ENCODE peak calls at places on chromosome 22, in eight cellular contexts. One of them, this sample, is unnamed.

GRCh38 chr22:42613869-42614268 is 814 bp downstream of the POLDIP3 start:
- DNase-seq in sigmoid colon: no peak
- DNase-seq in neural crest cell: no peak
- DNase-seq in HCT116: no peak
- DNase-seq in choroid plexus epithelial cell: no peak
- DNase-seq in fibroblast of mammary gland: peak; percentile 41
- DNase-seq in cardiac fibroblast: peak; percentile 28
- DNase-seq in left lung: peak; percentile 78
- DNase-seq in this sample: no peak

GRCh38 chr22:40416636-40417035 is 46.2 kb downstream of the SGSM3 start:
- DNase-seq in sigmoid colon: no peak
- DNase-seq in neural crest cell: no peak
- DNase-seq in HCT116: no peak
- DNase-seq in choroid plexus epithelial cell: no peak
- DNase-seq in fibroblast of mammary gland: no peak
- DNase-seq in cardiac fibroblast: no peak
- DNase-seq in left lung: peak; percentile 39
- DNase-seq in this sample: no peak

GRCh38 chr22:46464296-46464695 is 73.1 kb downstream of the CELSR1 start:
- DNase-seq in sigmoid colon: no peak
- DNase-seq in neural crest cell: no peak
- DNase-seq in HCT116: no peak
- DNase-seq in choroid plexus epithelial cell: no peak
- DNase-seq in fibroblast of mammary gland: no peak
- DNase-seq in cardiac fibroblast: no peak
- DNase-seq in left lung: peak; percentile 33
- DNase-seq in this sample: no peak

GRCh38 chr22:45885171-45885840 is 91.7 kb downstream of the WNT7B start:
- DNase-seq in sigmoid colon: peak; percentile 51
- DNase-seq in neural crest cell: no peak
- DNase-seq in HCT116: no peak
- DNase-seq in choroid plexus epithelial cell: no peak
- DNase-seq in fibroblast of mammary gland: no peak
- DNase-seq in cardiac fibroblast: no peak
- DNase-seq in left lung: peak; percentile 60
- DNase-seq in this sample: no peak

GRCh38 chr22:36435516-36436415 is 45.7 kb downstream of the TXN2 start:
- DNase-seq in sigmoid colon: no peak
- DNase-seq in neural crest cell: no peak
- DNase-seq in HCT116: no peak
- DNase-seq in choroid plexus epithelial cell: peak; percentile 33
- DNase-seq in fibroblast of mammary gland: no peak
- DNase-seq in cardiac fibroblast: no peak
- DNase-seq in left lung: no peak
- DNase-seq in this sample: no peak

GRCh38 chr22:43000441-43001175 is 14.3 kb downstream of the PACSIN2 start:
- DNase-seq in sigmoid colon: peak; percentile 53
- DNase-seq in neural crest cell: no peak
- DNase-seq in HCT116: no peak
- DNase-seq in choroid plexus epithelial cell: no peak
- DNase-seq in fibroblast of mammary gland: peak; percentile 71
- DNase-seq in cardiac fibroblast: peak; percentile 34
- DNase-seq in left lung: no peak
- DNase-seq in this sample: no peak

GRCh38 chr22:37284807-37285355 is 2.6 kb downstream of the CYTH4 start:
- DNase-seq in sigmoid colon: peak; percentile 80
- DNase-seq in neural crest cell: no peak
- DNase-seq in HCT116: no peak
- DNase-seq in choroid plexus epithelial cell: no peak
- DNase-seq in fibroblast of mammary gland: no peak
- DNase-seq in cardiac fibroblast: no peak
- DNase-seq in left lung: peak; percentile 90
- DNase-seq in this sample: no peak

GRCh38 chr22:44445731-44446130 is 52.3 kb downstream of the RTL6 start:
- DNase-seq in sigmoid colon: peak; percentile 32
- DNase-seq in neural crest cell: no peak
- DNase-seq in HCT116: no peak
- DNase-seq in choroid plexus epithelial cell: no peak
- DNase-seq in fibroblast of mammary gland: no peak
- DNase-seq in cardiac fibroblast: no peak
- DNase-seq in left lung: no peak
- DNase-seq in this sample: peak; percentile 62

GRCh38 chr22:42188808-42189447 is 58.3 kb upstream of the CYP2D6 start:
- DNase-seq in sigmoid colon: no peak
- DNase-seq in neural crest cell: no peak
- DNase-seq in HCT116: peak; percentile 46
- DNase-seq in choroid plexus epithelial cell: peak; percentile 20
- DNase-seq in fibroblast of mammary gland: no peak
- DNase-seq in cardiac fibroblast: no peak
- DNase-seq in left lung: no peak
- DNase-seq in this sample: peak; percentile 61

GRCh38 chr22:36902143-36902911 is 11.1 kb upstream of the CSF2RB start:
- DNase-seq in sigmoid colon: no peak
- DNase-seq in neural crest cell: no peak
- DNase-seq in HCT116: no peak
- DNase-seq in choroid plexus epithelial cell: no peak
- DNase-seq in fibroblast of mammary gland: no peak
- DNase-seq in cardiac fibroblast: no peak
- DNase-seq in left lung: no peak
- DNase-seq in this sample: no peak

GRCh38 chr22:42335839-42336378 is 65.5 kb upstream of the TCF20 start:
- DNase-seq in sigmoid colon: no peak
- DNase-seq in neural crest cell: no peak
- DNase-seq in HCT116: no peak
- DNase-seq in choroid plexus epithelial cell: no peak
- DNase-seq in fibroblast of mammary gland: no peak
- DNase-seq in cardiac fibroblast: no peak
- DNase-seq in left lung: peak; percentile 52
- DNase-seq in this sample: no peak

GRCh38 chr22:32378703-32379272 is 21.1 kb downstream of the RFPL3 start:
- DNase-seq in sigmoid colon: no peak
- DNase-seq in neural crest cell: peak; percentile 54
- DNase-seq in HCT116: peak; percentile 54
- DNase-seq in choroid plexus epithelial cell: peak; percentile 61
- DNase-seq in fibroblast of mammary gland: peak; percentile 40
- DNase-seq in cardiac fibroblast: peak; percentile 22
- DNase-seq in left lung: no peak
- DNase-seq in this sample: peak; percentile 72

GRCh38 chr22:35921777-35922176 is 106.8 kb downstream of the RBFOX2 start:
- DNase-seq in sigmoid colon: peak; percentile 90
- DNase-seq in neural crest cell: peak; percentile 28
- DNase-seq in HCT116: peak; percentile 76
- DNase-seq in choroid plexus epithelial cell: peak; percentile 92
- DNase-seq in fibroblast of mammary gland: peak; percentile 94
- DNase-seq in cardiac fibroblast: peak; percentile 94
- DNase-seq in left lung: no peak
- DNase-seq in this sample: peak; percentile 93

GRCh38 chr22:31544481-31545480 is 48.4 kb downstream of the SFI1 start:
- DNase-seq in sigmoid colon: no peak
- DNase-seq in neural crest cell: no peak
- DNase-seq in HCT116: no peak
- DNase-seq in choroid plexus epithelial cell: no peak
- DNase-seq in fibroblast of mammary gland: peak; percentile 11
- DNase-seq in cardiac fibroblast: no peak
- DNase-seq in left lung: no peak
- DNase-seq in this sample: peak; percentile 47

GRCh38 chr22:25682071-25682470 is 59.9 kb upstream of the MYO18B start:
- DNase-seq in sigmoid colon: no peak
- DNase-seq in neural crest cell: no peak
- DNase-seq in HCT116: no peak
- DNase-seq in choroid plexus epithelial cell: no peak
- DNase-seq in fibroblast of mammary gland: no peak
- DNase-seq in cardiac fibroblast: no peak
- DNase-seq in left lung: no peak
- DNase-seq in this sample: no peak

GRCh38 chr22:32444068-32444467 is 20.2 kb downstream of the BPIFC start:
- DNase-seq in sigmoid colon: no peak
- DNase-seq in neural crest cell: no peak
- DNase-seq in HCT116: peak; percentile 34
- DNase-seq in choroid plexus epithelial cell: peak; percentile 23
- DNase-seq in fibroblast of mammary gland: peak; percentile 2
- DNase-seq in cardiac fibroblast: peak; percentile 5
- DNase-seq in left lung: no peak
- DNase-seq in this sample: peak; percentile 25

GRCh38 chr22:37377927-37378326 is 49.4 kb downstream of the ELFN2 start:
- DNase-seq in sigmoid colon: no peak
- DNase-seq in neural crest cell: no peak
- DNase-seq in HCT116: no peak
- DNase-seq in choroid plexus epithelial cell: no peak
- DNase-seq in fibroblast of mammary gland: no peak
- DNase-seq in cardiac fibroblast: no peak
- DNase-seq in left lung: no peak
- DNase-seq in this sample: no peak

GRCh38 chr22:25208743-25209505 is 9.3 kb downstream of the CRYBB3 start:
- DNase-seq in sigmoid colon: no peak
- DNase-seq in neural crest cell: no peak
- DNase-seq in HCT116: no peak
- DNase-seq in choroid plexus epithelial cell: no peak
- DNase-seq in fibroblast of mammary gland: no peak
- DNase-seq in cardiac fibroblast: no peak
- DNase-seq in left lung: no peak
- DNase-seq in this sample: no peak

GRCh38 chr22:42747701-42748513 is 27.2 kb upstream of the A4GALT start:
- DNase-seq in sigmoid colon: no peak
- DNase-seq in neural crest cell: no peak
- DNase-seq in HCT116: no peak
- DNase-seq in choroid plexus epithelial cell: peak; percentile 69
- DNase-seq in fibroblast of mammary gland: peak; percentile 86
- DNase-seq in cardiac fibroblast: peak; percentile 81
- DNase-seq in left lung: no peak
- DNase-seq in this sample: peak; percentile 78

GRCh38 chr22:30940655-30941362 is 27.8 kb downstream of the MORC2 start:
- DNase-seq in sigmoid colon: no peak
- DNase-seq in neural crest cell: no peak
- DNase-seq in HCT116: no peak
- DNase-seq in choroid plexus epithelial cell: no peak
- DNase-seq in fibroblast of mammary gland: no peak
- DNase-seq in cardiac fibroblast: no peak
- DNase-seq in left lung: no peak
- DNase-seq in this sample: no peak

GRCh38 chr22:27022256-27022655 is 364.9 kb downstream of the MIAT start:
- DNase-seq in sigmoid colon: no peak
- DNase-seq in neural crest cell: no peak
- DNase-seq in HCT116: no peak
- DNase-seq in choroid plexus epithelial cell: no peak
- DNase-seq in fibroblast of mammary gland: no peak
- DNase-seq in cardiac fibroblast: no peak
- DNase-seq in left lung: no peak
- DNase-seq in this sample: no peak

GRCh38 chr22:20140521-20140964 is 8.9 kb downstream of the ZDHHC8 start:
- DNase-seq in sigmoid colon: no peak
- DNase-seq in neural crest cell: no peak
- DNase-seq in HCT116: no peak
- DNase-seq in choroid plexus epithelial cell: no peak
- DNase-seq in fibroblast of mammary gland: no peak
- DNase-seq in cardiac fibroblast: no peak
- DNase-seq in left lung: peak; percentile 72
- DNase-seq in this sample: no peak
- TF ChIP-seq CTCF in sigmoid colon: no peak
- TF ChIP-seq CTCF in neural crest cell: no peak
- TF ChIP-seq CTCF in HCT116: no peak
- TF ChIP-seq CTCF in choroid plexus epithelial cell: no peak
- TF ChIP-seq CTCF in fibroblast of mammary gland: no peak
- TF ChIP-seq CTCF in cardiac fibroblast: no peak
- TF ChIP-seq CTCF in left lung: no peak
- TF ChIP-seq CTCF in this sample: no peak

GRCh38 chr22:49647346-49648026 is 180.2 kb downstream of the BRD1 start:
- DNase-seq in sigmoid colon: no peak
- DNase-seq in neural crest cell: no peak
- DNase-seq in HCT116: no peak
- DNase-seq in choroid plexus epithelial cell: no peak
- DNase-seq in fibroblast of mammary gland: no peak
- DNase-seq in cardiac fibroblast: no peak
- DNase-seq in left lung: peak; percentile 53
- DNase-seq in this sample: no peak
- TF ChIP-seq CTCF in sigmoid colon: no peak
- TF ChIP-seq CTCF in neural crest cell: no peak
- TF ChIP-seq CTCF in HCT116: no peak
- TF ChIP-seq CTCF in choroid plexus epithelial cell: no peak
- TF ChIP-seq CTCF in fibroblast of mammary gland: no peak
- TF ChIP-seq CTCF in cardiac fibroblast: no peak
- TF ChIP-seq CTCF in left lung: no peak
- TF ChIP-seq CTCF in this sample: no peak

GRCh38 chr22:17896552-17896951 is 122.3 kb upstream of the BID start:
- DNase-seq in sigmoid colon: peak; percentile 81
- DNase-seq in neural crest cell: no peak
- DNase-seq in HCT116: no peak
- DNase-seq in choroid plexus epithelial cell: peak; percentile 26
- DNase-seq in fibroblast of mammary gland: no peak
- DNase-seq in cardiac fibroblast: peak; percentile 34
- DNase-seq in left lung: no peak
- DNase-seq in this sample: no peak
- TF ChIP-seq CTCF in sigmoid colon: peak; percentile 21
- TF ChIP-seq CTCF in neural crest cell: peak; percentile 48
- TF ChIP-seq CTCF in HCT116: no peak
- TF ChIP-seq CTCF in choroid plexus epithelial cell: peak; percentile 63
- TF ChIP-seq CTCF in fibroblast of mammary gland: peak; percentile 30
- TF ChIP-seq CTCF in cardiac fibroblast: peak; percentile 45
- TF ChIP-seq CTCF in left lung: no peak
- TF ChIP-seq CTCF in this sample: peak; percentile 21

DNA sequence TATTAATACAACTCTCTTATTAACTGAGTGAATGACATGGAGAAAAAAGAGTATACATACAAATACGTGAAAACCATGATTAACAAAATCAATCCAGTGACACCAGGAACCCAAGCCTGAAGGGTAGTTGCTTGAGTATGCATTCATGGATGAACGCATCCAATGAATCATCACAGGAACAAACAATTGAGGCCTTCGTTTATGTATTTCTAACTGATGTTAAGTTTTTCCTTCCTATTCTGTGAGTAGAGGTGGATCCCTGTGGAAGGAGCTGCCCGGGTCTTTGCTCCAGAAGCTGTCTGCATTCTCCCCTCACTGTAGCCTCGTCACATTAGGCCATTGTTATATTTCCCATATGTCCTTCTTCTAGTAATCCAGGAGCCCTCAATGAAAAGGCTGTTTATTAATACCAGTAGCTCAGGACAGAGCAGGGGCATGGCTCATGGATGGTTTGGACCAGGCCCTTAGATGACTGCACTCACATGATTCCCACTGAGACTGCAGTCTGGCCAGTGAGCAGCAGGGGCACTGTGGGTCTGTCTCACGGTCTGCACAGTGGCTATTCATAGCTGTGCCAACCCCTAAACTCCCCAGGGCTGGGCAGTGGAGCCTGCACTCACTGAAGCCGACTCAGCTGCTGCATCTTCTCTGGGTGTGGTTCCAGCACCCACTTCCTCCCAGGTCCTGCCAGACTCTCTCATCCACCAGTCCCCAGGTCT is 128.1 kb upstream of the TOP3B start:
- DNase-seq in sigmoid colon: no peak
- DNase-seq in neural crest cell: peak; percentile 48
- DNase-seq in HCT116: peak; percentile 46
- DNase-seq in choroid plexus epithelial cell: peak; percentile 76
- DNase-seq in fibroblast of mammary gland: peak; percentile 57
- DNase-seq in cardiac fibroblast: peak; percentile 52
- DNase-seq in left lung: peak; percentile 64
- DNase-seq in this sample: peak; percentile 83
- TF ChIP-seq CTCF in sigmoid colon: no peak
- TF ChIP-seq CTCF in neural crest cell: peak; percentile 56
- TF ChIP-seq CTCF in HCT116: peak; percentile 24
- TF ChIP-seq CTCF in choroid plexus epithelial cell: peak; percentile 75
- TF ChIP-seq CTCF in fibroblast of mammary gland: peak; percentile 50
- TF ChIP-seq CTCF in cardiac fibroblast: peak; percentile 73
- TF ChIP-seq CTCF in left lung: peak; percentile 8
- TF ChIP-seq CTCF in this sample: peak; percentile 58

This sample was measured in MCF 10A.